ENCODE peak calls at places on chromosomes 5 and 9, in ten cellular contexts. One of them, this sample, is unnamed.

GRCh38 chr5:53109041-53109435 is 519 bp downstream of the MOCS2 start:
- DNase-seq in NCI-H774: no peak
- DNase-seq in LHCN-M2: peak; percentile 19
- DNase-seq in RWPE1: peak; percentile 22
- DNase-seq in T1000: no peak
- DNase-seq in stimulated activated CD4-positive, alpha-beta T cell treated with anti-CD3 and anti-CD28 coated beads, Interleukin-15, amount 100 ng/mL, for 1 hour: no peak
- DNase-seq in upper lobe of right lung: no peak
- DNase-seq in A172: peak; percentile 8
- DNase-seq in NCI-H1694: no peak
- DNase-seq in caudate nucleus: no peak
- DNase-seq in this sample: no peak

GRCh38 chr5:87649455-87649854 is 236.7 kb upstream of the CCNH start:
- DNase-seq in NCI-H774: no peak
- DNase-seq in LHCN-M2: peak; percentile 3
- DNase-seq in RWPE1: peak; percentile 10
- DNase-seq in T1000: no peak
- DNase-seq in stimulated activated CD4-positive, alpha-beta T cell treated with anti-CD3 and anti-CD28 coated beads, Interleukin-15, amount 100 ng/mL, for 1 hour: no peak
- DNase-seq in upper lobe of right lung: no peak
- DNase-seq in A172: peak; percentile 4
- DNase-seq in NCI-H1694: no peak
- DNase-seq in caudate nucleus: no peak
- DNase-seq in this sample: no peak

GRCh38 chr5:61322738-61323429 is 9.2 kb upstream of the ZSWIM6 start:
- DNase-seq in NCI-H774: no peak
- DNase-seq in LHCN-M2: peak; percentile 84
- DNase-seq in RWPE1: peak; percentile 61
- DNase-seq in T1000: no peak
- DNase-seq in stimulated activated CD4-positive, alpha-beta T cell treated with anti-CD3 and anti-CD28 coated beads, Interleukin-15, amount 100 ng/mL, for 1 hour: no peak
- DNase-seq in upper lobe of right lung: no peak
- DNase-seq in A172: peak; percentile 45
- DNase-seq in NCI-H1694: no peak
- DNase-seq in caudate nucleus: no peak
- DNase-seq in this sample: no peak

GRCh38 chr9:112203536-112203935 is 28.4 kb upstream of the SUSD1 start:
- DNase-seq in NCI-H774: no peak
- DNase-seq in LHCN-M2: peak; percentile 78
- DNase-seq in RWPE1: no peak
- DNase-seq in T1000: no peak
- DNase-seq in stimulated activated CD4-positive, alpha-beta T cell treated with anti-CD3 and anti-CD28 coated beads, Interleukin-15, amount 100 ng/mL, for 1 hour: no peak
- DNase-seq in upper lobe of right lung: no peak
- DNase-seq in A172: peak; percentile 55
- DNase-seq in NCI-H1694: no peak
- DNase-seq in caudate nucleus: no peak
- DNase-seq in this sample: no peak

GRCh38 chr9:98787766-98788335 is 8.5 kb downstream of the ANKS6 start:
- DNase-seq in NCI-H774: no peak
- DNase-seq in LHCN-M2: no peak
- DNase-seq in RWPE1: no peak
- DNase-seq in T1000: no peak
- DNase-seq in stimulated activated CD4-positive, alpha-beta T cell treated with anti-CD3 and anti-CD28 coated beads, Interleukin-15, amount 100 ng/mL, for 1 hour: no peak
- DNase-seq in upper lobe of right lung: no peak
- DNase-seq in A172: no peak
- DNase-seq in NCI-H1694: no peak
- DNase-seq in caudate nucleus: no peak
- DNase-seq in this sample: peak; percentile 50

GRCh38 chr9:36319806-36320205 is 61.6 kb upstream of the GNE start:
- DNase-seq in NCI-H774: no peak
- DNase-seq in LHCN-M2: no peak
- DNase-seq in RWPE1: no peak
- DNase-seq in T1000: no peak
- DNase-seq in stimulated activated CD4-positive, alpha-beta T cell treated with anti-CD3 and anti-CD28 coated beads, Interleukin-15, amount 100 ng/mL, for 1 hour: no peak
- DNase-seq in upper lobe of right lung: peak; percentile 69
- DNase-seq in A172: no peak
- DNase-seq in NCI-H1694: no peak
- DNase-seq in caudate nucleus: no peak
- DNase-seq in this sample: no peak

GRCh38 chr5:16883801-16884200 is 52.3 kb downstream of the MYO10 start:
- DNase-seq in NCI-H774: no peak
- DNase-seq in LHCN-M2: peak; percentile 80
- DNase-seq in RWPE1: no peak
- DNase-seq in T1000: no peak
- DNase-seq in stimulated activated CD4-positive, alpha-beta T cell treated with anti-CD3 and anti-CD28 coated beads, Interleukin-15, amount 100 ng/mL, for 1 hour: no peak
- DNase-seq in upper lobe of right lung: no peak
- DNase-seq in A172: no peak
- DNase-seq in NCI-H1694: no peak
- DNase-seq in caudate nucleus: no peak
- DNase-seq in this sample: no peak

GRCh38 chr9:121599186-121599871 is 52.1 kb upstream of the DAB2IP start:
- DNase-seq in NCI-H774: no peak
- DNase-seq in LHCN-M2: peak; percentile 11
- DNase-seq in RWPE1: peak; percentile 86
- DNase-seq in T1000: no peak
- DNase-seq in stimulated activated CD4-positive, alpha-beta T cell treated with anti-CD3 and anti-CD28 coated beads, Interleukin-15, amount 100 ng/mL, for 1 hour: no peak
- DNase-seq in upper lobe of right lung: peak; percentile 96
- DNase-seq in A172: no peak
- DNase-seq in NCI-H1694: no peak
- DNase-seq in caudate nucleus: no peak
- DNase-seq in this sample: no peak

GRCh38 chr5:79505138-79505537 is 8.8 kb downstream of the HOMER1 start:
- DNase-seq in NCI-H774: no peak
- DNase-seq in LHCN-M2: no peak
- DNase-seq in RWPE1: no peak
- DNase-seq in T1000: no peak
- DNase-seq in stimulated activated CD4-positive, alpha-beta T cell treated with anti-CD3 and anti-CD28 coated beads, Interleukin-15, amount 100 ng/mL, for 1 hour: no peak
- DNase-seq in upper lobe of right lung: no peak
- DNase-seq in A172: no peak
- DNase-seq in NCI-H1694: no peak
- DNase-seq in caudate nucleus: no peak
- DNase-seq in this sample: no peak

GRCh38 chr9:70411141-70411929 is 3.1 kb downstream of the KLF9 start:
- DNase-seq in NCI-H774: no peak
- DNase-seq in LHCN-M2: peak; percentile 95
- DNase-seq in RWPE1: peak; percentile 76
- DNase-seq in T1000: no peak
- DNase-seq in stimulated activated CD4-positive, alpha-beta T cell treated with anti-CD3 and anti-CD28 coated beads, Interleukin-15, amount 100 ng/mL, for 1 hour: no peak
- DNase-seq in upper lobe of right lung: peak; percentile 72
- DNase-seq in A172: no peak
- DNase-seq in NCI-H1694: peak; percentile 10
- DNase-seq in caudate nucleus: no peak
- DNase-seq in this sample: peak; percentile 93

GRCh38 chr5:173515526-173515925 is 100.9 kb downstream of the BOD1 start:
- DNase-seq in NCI-H774: no peak
- DNase-seq in LHCN-M2: peak; percentile 78
- DNase-seq in RWPE1: peak; percentile 21
- DNase-seq in T1000: peak; percentile 12
- DNase-seq in stimulated activated CD4-positive, alpha-beta T cell treated with anti-CD3 and anti-CD28 coated beads, Interleukin-15, amount 100 ng/mL, for 1 hour: no peak
- DNase-seq in upper lobe of right lung: no peak
- DNase-seq in A172: peak; percentile 40
- DNase-seq in NCI-H1694: no peak
- DNase-seq in caudate nucleus: no peak
- DNase-seq in this sample: no peak

GRCh38 chr5:218457-219289 is 553 bp downstream of the SDHA start:
- DNase-seq in NCI-H774: no peak
- DNase-seq in LHCN-M2: peak; percentile 25
- DNase-seq in RWPE1: peak; percentile 23
- DNase-seq in T1000: no peak
- DNase-seq in stimulated activated CD4-positive, alpha-beta T cell treated with anti-CD3 and anti-CD28 coated beads, Interleukin-15, amount 100 ng/mL, for 1 hour: no peak
- DNase-seq in upper lobe of right lung: peak; percentile 76
- DNase-seq in A172: no peak
- DNase-seq in NCI-H1694: no peak
- DNase-seq in caudate nucleus: no peak
- DNase-seq in this sample: peak; percentile 88

GRCh38 chr5:141681695-141682641 is at the start of gene ARAP3:
- DNase-seq in NCI-H774: no peak
- DNase-seq in LHCN-M2: peak; percentile 59
- DNase-seq in RWPE1: peak; percentile 95
- DNase-seq in T1000: peak; percentile 66
- DNase-seq in stimulated activated CD4-positive, alpha-beta T cell treated with anti-CD3 and anti-CD28 coated beads, Interleukin-15, amount 100 ng/mL, for 1 hour: peak; percentile 12
- DNase-seq in upper lobe of right lung: peak; percentile 96
- DNase-seq in A172: peak; percentile 61
- DNase-seq in NCI-H1694: no peak
- DNase-seq in caudate nucleus: no peak
- DNase-seq in this sample: peak; percentile 95

GRCh38 chr5:171595801-171596231 is 176.4 kb downstream of the FGF18 start:
- DNase-seq in NCI-H774: no peak
- DNase-seq in LHCN-M2: peak; percentile 65
- DNase-seq in RWPE1: peak; percentile 45
- DNase-seq in T1000: peak; percentile 45
- DNase-seq in stimulated activated CD4-positive, alpha-beta T cell treated with anti-CD3 and anti-CD28 coated beads, Interleukin-15, amount 100 ng/mL, for 1 hour: no peak
- DNase-seq in upper lobe of right lung: no peak
- DNase-seq in A172: peak; percentile 90
- DNase-seq in NCI-H1694: no peak
- DNase-seq in caudate nucleus: no peak
- DNase-seq in this sample: no peak

GRCh38 chr9:82513242-82513750 is 524.7 kb downstream of the SPATA31D1 start:
- DNase-seq in NCI-H774: no peak
- DNase-seq in LHCN-M2: no peak
- DNase-seq in RWPE1: no peak
- DNase-seq in T1000: no peak
- DNase-seq in stimulated activated CD4-positive, alpha-beta T cell treated with anti-CD3 and anti-CD28 coated beads, Interleukin-15, amount 100 ng/mL, for 1 hour: no peak
- DNase-seq in upper lobe of right lung: no peak
- DNase-seq in A172: peak; percentile 46
- DNase-seq in NCI-H1694: no peak
- DNase-seq in caudate nucleus: no peak
- DNase-seq in this sample: no peak

GRCh38 chr9:98856982-98857381 is 49.5 kb downstream of the GALNT12 start:
- DNase-seq in NCI-H774: no peak
- DNase-seq in LHCN-M2: no peak
- DNase-seq in RWPE1: no peak
- DNase-seq in T1000: no peak
- DNase-seq in stimulated activated CD4-positive, alpha-beta T cell treated with anti-CD3 and anti-CD28 coated beads, Interleukin-15, amount 100 ng/mL, for 1 hour: no peak
- DNase-seq in upper lobe of right lung: no peak
- DNase-seq in A172: peak; percentile 41
- DNase-seq in NCI-H1694: no peak
- DNase-seq in caudate nucleus: no peak
- DNase-seq in this sample: no peak

GRCh38 chr5:156051972-156052371 is 275.0 kb upstream of the SGCD start:
- DNase-seq in NCI-H774: no peak
- DNase-seq in LHCN-M2: no peak
- DNase-seq in RWPE1: no peak
- DNase-seq in T1000: no peak
- DNase-seq in stimulated activated CD4-positive, alpha-beta T cell treated with anti-CD3 and anti-CD28 coated beads, Interleukin-15, amount 100 ng/mL, for 1 hour: no peak
- DNase-seq in upper lobe of right lung: peak; percentile 48
- DNase-seq in A172: no peak
- DNase-seq in NCI-H1694: no peak
- DNase-seq in caudate nucleus: no peak
- DNase-seq in this sample: no peak

GRCh38 chr5:180156141-180156540 is 52.9 kb downstream of the RASGEF1C start:
- DNase-seq in NCI-H774: no peak
- DNase-seq in LHCN-M2: no peak
- DNase-seq in RWPE1: no peak
- DNase-seq in T1000: no peak
- DNase-seq in stimulated activated CD4-positive, alpha-beta T cell treated with anti-CD3 and anti-CD28 coated beads, Interleukin-15, amount 100 ng/mL, for 1 hour: no peak
- DNase-seq in upper lobe of right lung: peak; percentile 43
- DNase-seq in A172: no peak
- DNase-seq in NCI-H1694: no peak
- DNase-seq in caudate nucleus: no peak
- DNase-seq in this sample: peak; percentile 46

GRCh38 chr5:112024769-112025168 is 267.8 kb upstream of the NREP start:
- DNase-seq in NCI-H774: no peak
- DNase-seq in LHCN-M2: no peak
- DNase-seq in RWPE1: no peak
- DNase-seq in T1000: no peak
- DNase-seq in stimulated activated CD4-positive, alpha-beta T cell treated with anti-CD3 and anti-CD28 coated beads, Interleukin-15, amount 100 ng/mL, for 1 hour: no peak
- DNase-seq in upper lobe of right lung: no peak
- DNase-seq in A172: no peak
- DNase-seq in NCI-H1694: no peak
- DNase-seq in caudate nucleus: no peak
- DNase-seq in this sample: no peak

GRCh38 chr5:137800700-137801411 is 46.7 kb upstream of the HNRNPA0 start:
- DNase-seq in NCI-H774: no peak
- DNase-seq in LHCN-M2: no peak
- DNase-seq in RWPE1: no peak
- DNase-seq in T1000: no peak
- DNase-seq in stimulated activated CD4-positive, alpha-beta T cell treated with anti-CD3 and anti-CD28 coated beads, Interleukin-15, amount 100 ng/mL, for 1 hour: no peak
- DNase-seq in upper lobe of right lung: no peak
- DNase-seq in A172: no peak
- DNase-seq in NCI-H1694: no peak
- DNase-seq in caudate nucleus: no peak
- DNase-seq in this sample: no peak